ENCODE peak calls at places on chromosomes 2 and 18, in four cellular contexts. S is K562, N is HCT116, P is GM12878. V is an unnamed sample.

GRCh38 chr18:2657788-2658458 is 2.4 kb downstream of the SMCHD1 start:
- DNase-seq in S (peak; percentile 58), N (peak; percentile 45), P (no peak), V (no peak)

GRCh38 chr2:25123682-25124081 is 44.7 kb downstream of the POMC start:
- DNase-seq in S (no peak), N (no peak), P (no peak), V (no peak)

GRCh38 chr2:170121689-170122088 is 56.3 kb upstream of the MYO3B start:
- DNase-seq in S (no peak), N (no peak), P (no peak), V (no peak)

GRCh38 chr2:226721541-226721940 is 78.1 kb downstream of the IRS1 start:
- DNase-seq in S (no peak), N (no peak), P (no peak), V (no peak)

GRCh38 chr2:46387886-46388515 is 90.8 kb downstream of the EPAS1 start:
- DNase-seq in S (no peak), N (no peak), P (no peak), V (no peak)

GRCh38 chr2:188369365-188369764 is 77.7 kb downstream of the GULP1 start:
- DNase-seq in S (peak; percentile 66), N (peak; percentile 35), P (no peak), V (peak; percentile 78)

GRCh38 chr18:76859474-76860339 is 37.4 kb downstream of the ZNF236 start:
- DNase-seq in S (no peak), N (no peak), P (peak; percentile 30), V (no peak)

GRCh38 chr2:31877008-31877407 is 133.8 kb downstream of the MEMO1 start:
- DNase-seq in S (no peak), N (no peak), P (no peak), V (no peak)

GRCh38 chr18:57925706-57926105 is 118.3 kb upstream of the NEDD4L start:
- DNase-seq in S (no peak), N (no peak), P (no peak), V (no peak)

GRCh38 chr2:15673919-15674636 is 82.4 kb downstream of the DDX1 start:
- DNase-seq in S (no peak), N (peak; percentile 6), P (no peak), V (no peak)

GRCh38 chr18:50558948-50559749 is 738 bp upstream of the MAPK4 start:
- DNase-seq in S (no peak), N (no peak), P (no peak), V (no peak)
- TF ChIP-seq JUND in S (no peak), N (no peak), P (no peak), V (no peak)

DNA sequence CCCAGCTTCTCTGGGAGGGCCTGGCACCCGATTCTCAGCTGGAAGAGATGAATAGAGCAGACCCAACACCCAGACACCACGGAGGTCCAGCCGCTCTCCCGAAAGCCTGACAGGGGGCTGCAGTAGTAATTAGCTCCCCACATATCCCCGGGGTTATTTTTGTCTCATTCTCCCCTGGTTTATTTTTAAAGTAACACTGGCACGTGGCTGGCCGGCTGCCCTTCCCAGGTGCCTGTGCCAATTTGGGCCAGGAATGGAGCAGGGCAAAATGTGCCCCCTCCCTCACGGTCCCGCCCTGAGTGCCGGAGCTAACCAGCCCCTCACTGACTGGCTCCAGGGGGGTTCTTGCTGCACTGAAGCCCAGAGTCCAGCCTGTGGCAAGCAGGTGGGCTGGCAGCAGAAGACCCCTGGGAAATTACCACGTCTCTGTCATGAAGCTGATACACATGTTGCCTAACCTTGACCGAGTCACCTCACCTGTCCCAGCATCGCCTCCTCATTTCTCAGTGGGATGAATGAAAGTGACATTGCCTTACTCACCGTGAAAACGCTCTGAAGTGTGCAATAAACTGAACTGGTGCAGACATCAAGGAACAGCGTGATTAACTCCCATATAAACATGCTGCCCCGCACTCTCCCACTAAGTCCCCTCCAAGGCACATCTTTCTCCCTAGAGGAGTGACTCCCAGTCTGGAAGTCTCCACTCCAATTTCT is 18.4 kb downstream of the KCNK3 start:
- DNase-seq in S (no peak), N (no peak), P (no peak), V (no peak)
- TF ChIP-seq JUND in S (no peak), N (no peak), P (no peak), V (no peak)

GRCh38 chr2:74585406-74586182 is 31.1 kb downstream of the DOK1 start:
- DNase-seq in S (peak; percentile 55), N (no peak), P (no peak), V (no peak)
- TF ChIP-seq JUND in S (no peak), N (no peak), P (no peak), V (no peak)

GRCh38 chr18:48408111-48408726 is 964 bp downstream of the ZBTB7C start:
- DNase-seq in S (no peak), N (no peak), P (no peak), V (no peak)
- TF ChIP-seq JUND in S (no peak), N (no peak), P (no peak), V (no peak)

DNA sequence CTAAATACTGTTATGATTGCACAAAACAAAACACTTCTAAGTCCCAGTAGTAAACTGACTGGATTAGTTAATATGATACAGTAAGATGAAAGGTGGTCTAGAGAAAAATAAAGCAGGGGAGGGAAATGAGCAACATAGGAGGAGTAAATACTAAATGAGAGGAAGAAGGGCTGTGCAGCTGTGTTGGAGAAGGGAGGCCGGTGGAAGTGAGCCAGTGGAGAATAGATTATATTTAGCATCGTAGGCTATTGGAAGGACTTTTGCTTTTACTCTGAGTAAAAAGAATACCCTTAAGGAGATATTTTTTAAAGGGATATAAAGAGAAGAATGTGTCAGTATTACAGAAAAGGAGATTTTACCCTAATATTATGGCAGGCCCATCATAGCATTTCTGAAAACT is 12.7 kb downstream of the WDR75 start:
- DNase-seq in S (no peak), N (no peak), P (no peak), V (no peak)
- TF ChIP-seq JUND in S (no peak), N (no peak), P (no peak), V (no peak)

GRCh38 chr2:168428431-168428830 is 27.6 kb upstream of the CERS6 start:
- DNase-seq in S (no peak), N (no peak), P (no peak), V (no peak)
- TF ChIP-seq JUND in S (no peak), N (no peak), P (no peak), V (no peak)

DNA sequence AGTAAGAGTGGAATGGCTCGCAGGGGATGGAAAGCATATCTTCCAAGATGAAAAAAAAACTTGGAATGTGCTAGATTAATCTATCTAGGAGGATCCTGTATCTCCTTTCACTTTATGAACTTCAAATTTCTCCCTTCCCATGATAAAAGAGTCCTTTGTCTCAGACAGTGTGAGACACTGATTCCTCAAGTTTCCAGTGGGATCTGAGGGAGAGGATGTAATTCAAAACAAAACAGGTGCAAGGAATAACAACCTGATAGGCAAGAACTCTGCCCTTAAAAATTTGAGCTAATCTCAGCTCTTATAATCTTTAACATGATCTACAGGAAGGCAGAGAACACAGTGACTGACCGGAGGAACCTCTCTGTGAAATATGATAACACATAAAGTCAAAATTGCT is 162.0 kb upstream of the ZFP36L2 start:
- DNase-seq in S (no peak), N (no peak), P (no peak), V (no peak)
- TF ChIP-seq JUND in S (no peak), N (no peak), P (no peak), V (no peak)

DNA sequence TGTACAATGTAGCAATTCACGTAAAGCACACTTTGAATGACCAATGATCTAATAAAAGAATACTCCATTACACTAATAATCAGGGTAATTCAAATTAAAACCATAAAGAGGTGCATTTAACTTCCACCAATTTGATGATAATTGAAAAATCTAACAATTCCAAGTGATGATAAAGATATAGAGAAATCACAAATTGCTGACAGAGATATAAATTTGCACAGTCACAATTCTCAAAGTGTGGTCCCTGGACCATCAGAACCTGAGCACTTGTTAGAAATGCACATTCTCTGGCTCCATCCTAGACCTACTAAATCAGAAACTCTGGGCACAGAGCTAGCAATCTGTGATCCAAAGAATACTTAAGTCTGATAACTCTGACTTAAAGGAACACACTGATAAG is 165.8 kb upstream of the DCC start:
- DNase-seq in S (no peak), N (no peak), P (no peak), V (no peak)
- TF ChIP-seq JUND in S (no peak), N (no peak), P (no peak), V (no peak)

DNA sequence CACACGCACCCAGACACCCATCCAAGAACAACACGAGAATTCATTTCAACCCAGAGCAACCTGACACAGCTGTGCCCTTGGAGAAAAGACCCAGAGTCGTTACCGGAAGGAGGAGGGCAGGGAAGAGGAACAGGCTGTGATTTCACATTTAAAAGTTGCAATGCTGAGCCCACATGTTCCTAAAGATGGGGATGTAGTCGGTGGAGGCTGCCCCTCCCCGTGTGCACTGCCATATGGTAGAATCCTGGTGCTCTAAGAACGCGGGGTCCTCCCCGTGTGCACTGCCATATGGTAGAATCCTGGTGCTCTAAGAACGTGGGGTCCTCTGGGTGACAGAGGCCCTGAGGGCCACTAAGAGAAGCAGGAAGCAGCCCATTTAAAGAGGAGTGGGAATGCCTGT is 10.9 kb downstream of the MTERF4 start:
- DNase-seq in S (no peak), N (no peak), P (no peak), V (no peak)
- TF ChIP-seq JUND in S (no peak), N (no peak), P (no peak), V (no peak)

DNA sequence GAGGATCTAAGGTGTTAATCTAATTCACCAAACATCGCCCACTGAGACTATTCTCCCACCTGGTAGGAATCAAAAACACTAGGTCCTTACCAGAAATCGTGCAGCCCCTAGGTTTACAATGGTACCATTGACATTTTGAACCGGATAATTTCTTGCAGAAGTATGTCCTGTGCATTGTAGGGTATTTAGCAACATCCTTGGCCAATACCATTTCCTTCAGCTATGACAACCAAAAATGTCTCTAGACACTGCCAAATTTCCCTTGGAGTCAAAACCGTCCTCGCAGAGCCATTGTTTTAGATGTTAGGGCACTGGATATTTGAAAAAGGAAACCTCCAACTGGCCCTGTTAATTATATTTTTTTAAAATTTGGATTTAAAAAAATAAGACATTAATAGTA is 3.8 kb downstream of the VPS54 start:
- DNase-seq in S (no peak), N (no peak), P (no peak), V (no peak)
- TF ChIP-seq JUND in S (no peak), N (no peak), P (no peak), V (no peak)

V was measured in T47D.